ENCODE peak calls at places on chromosomes 6 and 20, in nine cellular contexts. A is brain microvascular endothelial cell, X is astrocyte of the spinal cord, T is AG09319, Q is heart right ventricle, S is nephron progenitor cell, M is lower lobe of right lung, U is GM23338, Z is RWPE1. N is an unnamed sample.

GRCh38 chr20:8901237-8902025 is 167.5 kb upstream of the PLCB4 start:
- DNase-seq in A (no peak), U (peak; percentile 9), X (peak; percentile 18), Z (no peak), Q (peak; percentile 84), T (no peak), M (no peak), S (no peak), N (no peak)

GRCh38 chr20:543369-544152 is at the start of gene CSNK2A1:
- DNase-seq in M (peak; percentile 95), Q (peak; percentile 95), Z (peak; percentile 98), A (peak; percentile 91), S (peak; percentile 96), U (peak; percentile 98), X (peak; percentile 98), T (peak; percentile 85), N (peak; percentile 92)

GRCh38 chr20:50314326-50314725 is 123.7 kb downstream of the CEBPB start:
- DNase-seq in Z (no peak), T (no peak), U (no peak), A (no peak), X (no peak), M (no peak), Q (no peak), S (no peak), N (no peak)

GRCh38 chr6:126811307-126811706 is 307.2 kb upstream of the RSPO3 start:
- DNase-seq in A (no peak), X (peak; percentile 63), Q (peak; percentile 11), Z (no peak), S (no peak), T (peak; percentile 15), M (no peak), U (no peak), N (no peak)

GRCh38 chr6:74946961-74947360 is 258.9 kb downstream of the COL12A1 start:
- DNase-seq in T (no peak), U (no peak), S (no peak), M (no peak), X (peak; percentile 82), Q (no peak), Z (peak; percentile 54), A (peak; percentile 40), N (no peak)

GRCh38 chr6:169099411-169100202 is 154.0 kb downstream of the THBS2 start:
- DNase-seq in U (peak; percentile 27), M (no peak), T (no peak), X (peak; percentile 47), Q (no peak), Z (peak; percentile 15), A (peak; percentile 58), S (no peak), N (no peak)

GRCh38 chr20:38242848-38243449 is 17.6 kb downstream of the KIAA1755 start:
- DNase-seq in S (peak; percentile 26), A (no peak), Q (no peak), U (peak; percentile 55), Z (no peak), X (no peak), T (no peak), M (no peak), N (no peak)

GRCh38 chr20:5065489-5066383 is 54.0 kb downstream of the PCNA start:
- DNase-seq in U (no peak), M (peak; percentile 76), Q (peak; percentile 16), Z (peak; percentile 95), X (peak; percentile 94), A (peak; percentile 91), T (peak; percentile 92), S (no peak), N (no peak)

GRCh38 chr6:161162722-161163121 is 111.1 kb downstream of the AGPAT4 start:
- DNase-seq in U (no peak), T (no peak), S (no peak), Q (no peak), M (no peak), Z (no peak), A (no peak), X (no peak), N (no peak)

GRCh38 chr20:8161262-8162071 is 29.4 kb downstream of the PLCB1 start:
- DNase-seq in X (no peak), Z (no peak), M (no peak), S (no peak), T (no peak), U (no peak), A (peak; percentile 28), Q (peak; percentile 9), N (no peak)

GRCh38 chr6:106087548-106088325 is 1.6 kb downstream of the PRDM1 start:
- DNase-seq in T (no peak), Q (peak; percentile 48), U (peak; percentile 53), X (peak; percentile 84), Z (no peak), M (no peak), S (no peak), A (peak; percentile 37), N (no peak)

GRCh38 chr6:106085687-106085983 is 501 bp upstream of the PRDM1 start:
- DNase-seq in M (no peak), U (peak; percentile 26), T (no peak), Z (no peak), A (no peak), Q (no peak), S (no peak), X (peak; percentile 12), N (no peak)

GRCh38 chr6:106085984-106086832 is at the start of gene PRDM1:
- DNase-seq in T (no peak), S (peak; percentile 84), Z (peak; percentile 85), X (peak; percentile 62), Q (peak; percentile 72), M (peak; percentile 94), U (peak; percentile 89), A (no peak), N (peak; percentile 75)

GRCh38 chr6:106092279-106092678 is 6.1 kb downstream of the PRDM1 start:
- DNase-seq in S (no peak), U (no peak), T (no peak), A (no peak), Q (no peak), X (no peak), Z (no peak), M (no peak), N (no peak)

GRCh38 chr6:106089981-106090380 is 3.8 kb downstream of the PRDM1 start:
- DNase-seq in U (no peak), M (no peak), X (peak; percentile 58), S (no peak), Z (no peak), T (no peak), Q (no peak), A (no peak), N (no peak)
- TF ChIP-seq CTCF in U (peak; percentile 32), M (no peak), X (no peak), S (no peak), Z (no peak), T (peak; percentile 35), Q (peak; percentile 30), A (peak; percentile 27), N (no peak)

GRCh38 chr6:160040055-160040454 is 71.2 kb downstream of the IGF2R start:
- DNase-seq in S (no peak), Z (no peak), M (no peak), A (no peak), T (no peak), U (no peak), X (no peak), Q (no peak), N (no peak)

GRCh38 chr6:160042788-160043301 is 74.0 kb downstream of the IGF2R start:
- DNase-seq in U (no peak), M (no peak), X (peak; percentile 77), Z (peak; percentile 63), S (no peak), Q (no peak), T (no peak), A (peak; percentile 67), N (no peak)

GRCh38 chr6:160040527-160041264 is 71.8 kb downstream of the IGF2R start:
- DNase-seq in U (no peak), A (no peak), Z (no peak), Q (no peak), X (no peak), M (no peak), T (no peak), S (no peak), N (no peak)

GRCh38 chr6:160042014-160042773 is 73.3 kb downstream of the IGF2R start:
- DNase-seq in Q (no peak), Z (peak; percentile 89), T (no peak), M (no peak), U (no peak), X (peak; percentile 78), A (peak; percentile 29), S (no peak), N (no peak)

DNA sequence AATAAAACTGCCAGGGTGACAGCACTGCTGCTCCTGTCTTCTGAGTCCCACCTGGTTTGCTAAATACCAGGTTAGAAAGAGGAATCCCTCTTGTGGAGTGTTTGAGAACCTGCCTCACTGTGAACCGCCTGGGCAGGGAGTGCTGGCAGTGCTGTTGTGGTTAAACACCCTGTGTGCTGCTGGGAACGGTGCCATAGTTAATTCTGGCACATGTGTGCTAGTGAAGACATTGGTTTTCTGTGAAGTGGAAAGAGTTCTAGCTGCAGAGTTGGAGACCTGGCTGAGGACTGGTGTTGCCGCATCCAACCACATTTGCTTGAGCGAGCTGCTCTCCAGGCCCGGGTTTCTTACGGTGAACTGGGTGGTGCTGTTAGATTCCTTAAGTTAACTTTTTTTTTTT is 72.7 kb downstream of the IGF2R start:
- DNase-seq in Z (peak; percentile 55), T (peak; percentile 66), S (no peak), X (peak; percentile 92), A (peak; percentile 58), M (peak; percentile 77), Q (peak; percentile 63), U (no peak), N (no peak)
- TF ChIP-seq CTCF in Z (peak; percentile 62), T (peak; percentile 29), S (no peak), X (peak; percentile 56), A (peak; percentile 49), M (no peak), Q (no peak), U (no peak), N (no peak)

GRCh38 chr20:63483834-63484233 is 11.4 kb upstream of the KCNQ2 start:
- DNase-seq in Q (no peak), T (no peak), A (no peak), Z (no peak), U (peak; percentile 71), M (no peak), X (no peak), S (no peak), N (no peak)
- TF ChIP-seq CTCF in Q (no peak), T (no peak), A (peak; percentile 19), Z (no peak), U (peak; percentile 25), M (no peak), X (no peak), S (no peak), N (no peak)

GRCh38 chr6:36714511-36714910 is 16.9 kb downstream of the RAB44 start:
- DNase-seq in S (no peak), U (no peak), Z (no peak), T (no peak), Q (no peak), M (no peak), X (no peak), A (no peak), N (no peak)

GRCh38 chr6:36715469-36715868 is 17.8 kb downstream of the RAB44 start:
- DNase-seq in X (no peak), U (no peak), M (no peak), Z (no peak), S (no peak), T (no peak), A (no peak), Q (no peak), N (no peak)

GRCh38 chr6:36716476-36717093 is 19.0 kb downstream of the RAB44 start:
- DNase-seq in Q (no peak), U (no peak), S (no peak), M (no peak), X (no peak), A (no peak), T (no peak), Z (peak; percentile 38), N (no peak)

GRCh38 chr6:36713846-36714245 is 16.2 kb downstream of the RAB44 start:
- DNase-seq in A (no peak), X (no peak), M (no peak), Q (no peak), S (no peak), T (no peak), U (no peak), Z (no peak), N (no peak)

GRCh38 chr6:36712816-36713215 is 15.2 kb downstream of the RAB44 start:
- DNase-seq in X (no peak), M (no peak), Q (no peak), Z (no peak), T (no peak), S (no peak), U (no peak), A (no peak), N (no peak)
- TF ChIP-seq CTCF in X (no peak), M (no peak), Q (no peak), Z (no peak), T (no peak), S (no peak), U (no peak), A (no peak), N (no peak)

N was measured in progenitor cell of endocrine pancreas.